ENCODE peak calls at places on chromosomes 4 and X, in seven cellular contexts. One of them, this sample, is unnamed.

GRCh38 chrX:119421306-119421705 is 22.2 kb downstream of the SLC25A43 start:
- ATAC-seq in SK-N-SH treated with all-trans-retinoic acid at 6 μM for 48 hours: no peak
- ATAC-seq in activated CD8-positive, alpha-beta T cell treated with anti-CD3 and anti-CD28 coated beads for 36 hours: no peak
- ATAC-seq in naive thymus-derived CD8-positive, alpha-beta T cell: no peak
- ATAC-seq in CD8-positive, alpha-beta T cell: no peak
- ATAC-seq in gastroesophageal sphincter: no peak
- ATAC-seq in foreskin keratinocyte: no peak
- ATAC-seq in this sample: no peak

GRCh38 chrX:15116900-15117299 is 153.0 kb downstream of the ASB9 start:
- ATAC-seq in SK-N-SH treated with all-trans-retinoic acid at 6 μM for 48 hours: no peak
- ATAC-seq in activated CD8-positive, alpha-beta T cell treated with anti-CD3 and anti-CD28 coated beads for 36 hours: peak
- ATAC-seq in naive thymus-derived CD8-positive, alpha-beta T cell: no peak
- ATAC-seq in CD8-positive, alpha-beta T cell: no peak
- ATAC-seq in gastroesophageal sphincter: no peak
- ATAC-seq in foreskin keratinocyte: no peak
- ATAC-seq in this sample: no peak

GRCh38 chr4:78200949-78201348 is 143.8 kb downstream of the FRAS1 start:
- ATAC-seq in SK-N-SH treated with all-trans-retinoic acid at 6 μM for 48 hours: no peak
- ATAC-seq in activated CD8-positive, alpha-beta T cell treated with anti-CD3 and anti-CD28 coated beads for 36 hours: no peak
- ATAC-seq in naive thymus-derived CD8-positive, alpha-beta T cell: no peak
- ATAC-seq in CD8-positive, alpha-beta T cell: no peak
- ATAC-seq in gastroesophageal sphincter: no peak
- ATAC-seq in foreskin keratinocyte: no peak
- ATAC-seq in this sample: no peak

GRCh38 chr4:825063-825968 is 613 bp downstream of the CPLX1 start:
- ATAC-seq in SK-N-SH treated with all-trans-retinoic acid at 6 μM for 48 hours: peak
- ATAC-seq in activated CD8-positive, alpha-beta T cell treated with anti-CD3 and anti-CD28 coated beads for 36 hours: peak
- ATAC-seq in naive thymus-derived CD8-positive, alpha-beta T cell: peak
- ATAC-seq in CD8-positive, alpha-beta T cell: peak
- ATAC-seq in gastroesophageal sphincter: peak
- ATAC-seq in foreskin keratinocyte: peak
- ATAC-seq in this sample: peak

GRCh38 chrX:2748171-2748814 is 3.5 kb upstream of the XG start:
- ATAC-seq in SK-N-SH treated with all-trans-retinoic acid at 6 μM for 48 hours: no peak
- ATAC-seq in activated CD8-positive, alpha-beta T cell treated with anti-CD3 and anti-CD28 coated beads for 36 hours: no peak
- ATAC-seq in naive thymus-derived CD8-positive, alpha-beta T cell: no peak
- ATAC-seq in CD8-positive, alpha-beta T cell: no peak
- ATAC-seq in gastroesophageal sphincter: no peak
- ATAC-seq in foreskin keratinocyte: peak
- ATAC-seq in this sample: no peak

GRCh38 chrX:153521034-153521433 is 3.6 kb downstream of the ATP2B3 start:
- ATAC-seq in SK-N-SH treated with all-trans-retinoic acid at 6 μM for 48 hours: peak
- ATAC-seq in activated CD8-positive, alpha-beta T cell treated with anti-CD3 and anti-CD28 coated beads for 36 hours: no peak
- ATAC-seq in naive thymus-derived CD8-positive, alpha-beta T cell: no peak
- ATAC-seq in CD8-positive, alpha-beta T cell: no peak
- ATAC-seq in gastroesophageal sphincter: no peak
- ATAC-seq in foreskin keratinocyte: peak
- ATAC-seq in this sample: peak

GRCh38 chr4:166324321-166324720 is 451.3 kb downstream of the TLL1 start:
- ATAC-seq in SK-N-SH treated with all-trans-retinoic acid at 6 μM for 48 hours: peak
- ATAC-seq in activated CD8-positive, alpha-beta T cell treated with anti-CD3 and anti-CD28 coated beads for 36 hours: no peak
- ATAC-seq in naive thymus-derived CD8-positive, alpha-beta T cell: no peak
- ATAC-seq in CD8-positive, alpha-beta T cell: no peak
- ATAC-seq in gastroesophageal sphincter: no peak
- ATAC-seq in foreskin keratinocyte: peak
- ATAC-seq in this sample: no peak

GRCh38 chrX:40189621-40190020 is 91.9 kb upstream of the BCOR start:
- ATAC-seq in SK-N-SH treated with all-trans-retinoic acid at 6 μM for 48 hours: no peak
- ATAC-seq in activated CD8-positive, alpha-beta T cell treated with anti-CD3 and anti-CD28 coated beads for 36 hours: no peak
- ATAC-seq in naive thymus-derived CD8-positive, alpha-beta T cell: no peak
- ATAC-seq in CD8-positive, alpha-beta T cell: no peak
- ATAC-seq in gastroesophageal sphincter: no peak
- ATAC-seq in foreskin keratinocyte: no peak
- ATAC-seq in this sample: no peak

GRCh38 chrX:129833153-129834004 is 10.3 kb downstream of the ZDHHC9 start:
- ATAC-seq in SK-N-SH treated with all-trans-retinoic acid at 6 μM for 48 hours: peak
- ATAC-seq in activated CD8-positive, alpha-beta T cell treated with anti-CD3 and anti-CD28 coated beads for 36 hours: no peak
- ATAC-seq in naive thymus-derived CD8-positive, alpha-beta T cell: no peak
- ATAC-seq in CD8-positive, alpha-beta T cell: no peak
- ATAC-seq in gastroesophageal sphincter: no peak
- ATAC-seq in foreskin keratinocyte: no peak
- ATAC-seq in this sample: no peak

GRCh38 chr4:80058740-80059139 is 14.3 kb downstream of the ANTXR2 start:
- ATAC-seq in SK-N-SH treated with all-trans-retinoic acid at 6 μM for 48 hours: peak
- ATAC-seq in activated CD8-positive, alpha-beta T cell treated with anti-CD3 and anti-CD28 coated beads for 36 hours: peak
- ATAC-seq in naive thymus-derived CD8-positive, alpha-beta T cell: peak
- ATAC-seq in CD8-positive, alpha-beta T cell: peak
- ATAC-seq in gastroesophageal sphincter: peak
- ATAC-seq in foreskin keratinocyte: peak
- ATAC-seq in this sample: peak

GRCh38 chr4:108204518-108204917 is 35.8 kb upstream of the LEF1 start:
- ATAC-seq in SK-N-SH treated with all-trans-retinoic acid at 6 μM for 48 hours: no peak
- ATAC-seq in activated CD8-positive, alpha-beta T cell treated with anti-CD3 and anti-CD28 coated beads for 36 hours: peak
- ATAC-seq in naive thymus-derived CD8-positive, alpha-beta T cell: no peak
- ATAC-seq in CD8-positive, alpha-beta T cell: no peak
- ATAC-seq in gastroesophageal sphincter: no peak
- ATAC-seq in foreskin keratinocyte: no peak
- ATAC-seq in this sample: no peak

GRCh38 chrX:110806145-110806544 is 10.5 kb upstream of the CHRDL1 start:
- ATAC-seq in SK-N-SH treated with all-trans-retinoic acid at 6 μM for 48 hours: no peak
- ATAC-seq in activated CD8-positive, alpha-beta T cell treated with anti-CD3 and anti-CD28 coated beads for 36 hours: no peak
- ATAC-seq in naive thymus-derived CD8-positive, alpha-beta T cell: no peak
- ATAC-seq in CD8-positive, alpha-beta T cell: no peak
- ATAC-seq in gastroesophageal sphincter: peak
- ATAC-seq in foreskin keratinocyte: no peak
- ATAC-seq in this sample: no peak

GRCh38 chr4:62618042-62618441 is 1417.9 kb downstream of the ADGRL3 start:
- ATAC-seq in SK-N-SH treated with all-trans-retinoic acid at 6 μM for 48 hours: no peak
- ATAC-seq in activated CD8-positive, alpha-beta T cell treated with anti-CD3 and anti-CD28 coated beads for 36 hours: no peak
- ATAC-seq in naive thymus-derived CD8-positive, alpha-beta T cell: no peak
- ATAC-seq in CD8-positive, alpha-beta T cell: no peak
- ATAC-seq in gastroesophageal sphincter: no peak
- ATAC-seq in foreskin keratinocyte: no peak
- ATAC-seq in this sample: no peak

GRCh38 chrX:47143894-47144625 is 442 bp downstream of the NDUFB11 start:
- ATAC-seq in SK-N-SH treated with all-trans-retinoic acid at 6 μM for 48 hours: peak
- ATAC-seq in activated CD8-positive, alpha-beta T cell treated with anti-CD3 and anti-CD28 coated beads for 36 hours: no peak
- ATAC-seq in naive thymus-derived CD8-positive, alpha-beta T cell: peak
- ATAC-seq in CD8-positive, alpha-beta T cell: peak
- ATAC-seq in gastroesophageal sphincter: peak
- ATAC-seq in foreskin keratinocyte: no peak
- ATAC-seq in this sample: peak

GRCh38 chrX:78168065-78168464 is 28.6 kb upstream of the TAF9B start:
- ATAC-seq in SK-N-SH treated with all-trans-retinoic acid at 6 μM for 48 hours: no peak
- ATAC-seq in activated CD8-positive, alpha-beta T cell treated with anti-CD3 and anti-CD28 coated beads for 36 hours: peak
- ATAC-seq in naive thymus-derived CD8-positive, alpha-beta T cell: no peak
- ATAC-seq in CD8-positive, alpha-beta T cell: no peak
- ATAC-seq in gastroesophageal sphincter: no peak
- ATAC-seq in foreskin keratinocyte: peak
- ATAC-seq in this sample: no peak

GRCh38 chrX:97551821-97552220 is 668.1 kb downstream of the RPA4 start:
- ATAC-seq in SK-N-SH treated with all-trans-retinoic acid at 6 μM for 48 hours: no peak
- ATAC-seq in activated CD8-positive, alpha-beta T cell treated with anti-CD3 and anti-CD28 coated beads for 36 hours: no peak
- ATAC-seq in naive thymus-derived CD8-positive, alpha-beta T cell: no peak
- ATAC-seq in CD8-positive, alpha-beta T cell: no peak
- ATAC-seq in gastroesophageal sphincter: no peak
- ATAC-seq in foreskin keratinocyte: no peak
- ATAC-seq in this sample: no peak

GRCh38 chrX:21735753-21736127 is 22.2 kb downstream of the SMPX start:
- ATAC-seq in SK-N-SH treated with all-trans-retinoic acid at 6 μM for 48 hours: no peak
- ATAC-seq in activated CD8-positive, alpha-beta T cell treated with anti-CD3 and anti-CD28 coated beads for 36 hours: no peak
- ATAC-seq in naive thymus-derived CD8-positive, alpha-beta T cell: no peak
- ATAC-seq in CD8-positive, alpha-beta T cell: no peak
- ATAC-seq in gastroesophageal sphincter: no peak
- ATAC-seq in foreskin keratinocyte: no peak
- ATAC-seq in this sample: no peak

This sample was measured in esophagus mucosa.